ENCODE peak calls at places on chromosomes 5 and 9, in four cellular contexts. U is heart left ventricle, L is Peyer's patch, E is colonic mucosa. H is an unnamed sample.

GRCh38 chr5:36744041-36744677 is 132.4 kb upstream of the NIPBL start:
- DNase-seq in L (no peak), E (peak), U (no peak), H (no peak)

GRCh38 chr9:89400398-89401116 is 82.3 kb downstream of the SECISBP2 start:
- DNase-seq in L (no peak), E (no peak), U (peak), H (no peak)

GRCh38 chr5:95508550-95508949 is 46.2 kb downstream of the SKIC3 start:
- DNase-seq in E (no peak), L (no peak), U (no peak), H (no peak)

GRCh38 chr9:78235771-78236510 is at the start of gene CEP78:
- DNase-seq in L (peak), E (peak), U (peak), H (peak)

GRCh38 chr5:93053825-93054224 is 527.2 kb downstream of the NR2F1-AS1 start:
- DNase-seq in U (no peak), E (no peak), L (no peak), H (no peak)

GRCh38 chr9:23825143-23825531 is 903 bp downstream of the ELAVL2 start:
- DNase-seq in U (no peak), L (no peak), E (no peak), H (no peak)

GRCh38 chr9:38205279-38205678 is 136.3 kb upstream of the SHB start:
- DNase-seq in L (no peak), E (no peak), U (no peak), H (no peak)

GRCh38 chr5:63346451-63346850 is 615.8 kb downstream of the HTR1A start:
- DNase-seq in E (no peak), U (no peak), L (no peak), H (no peak)

GRCh38 chr5:143054480-143054941 is 284.3 kb downstream of the ARHGAP26 start:
- DNase-seq in U (no peak), E (peak), L (no peak), H (no peak)

GRCh38 chr9:108087781-108088180 is 598.2 kb upstream of the KLF4 start:
- DNase-seq in U (no peak), L (no peak), E (no peak), H (peak)

GRCh38 chr9:18829858-18830257 is 203.2 kb downstream of the SAXO1 start:
- DNase-seq in U (no peak), E (no peak), L (no peak), H (no peak)

GRCh38 chr5:180159756-180160155 is 49.3 kb downstream of the RASGEF1C start:
- DNase-seq in L (peak), U (no peak), E (peak), H (no peak)

GRCh38 chr5:38500861-38501260 is 55.6 kb downstream of the LIFR start:
- DNase-seq in L (no peak), E (no peak), U (no peak), H (no peak)

GRCh38 chr5:104126980-104127379 is 564.4 kb upstream of the NUDT12 start:
- DNase-seq in L (no peak), E (no peak), U (no peak), H (no peak)

GRCh38 chr5:145465487-145466263 is 369.5 kb downstream of the PRELID2 start:
- DNase-seq in U (no peak), L (no peak), E (no peak), H (no peak)

GRCh38 chr5:95810305-95811125 is 12.0 kb downstream of the GLRX start:
- DNase-seq in L (no peak), E (no peak), U (no peak), H (no peak)

GRCh38 chr9:12849486-12850010 is 74.7 kb downstream of the LURAP1L start:
- DNase-seq in L (no peak), E (no peak), U (no peak), H (no peak)

GRCh38 chr5:139395844-139396640 is 1.1 kb upstream of the PROB1 start:
- DNase-seq in E (no peak), L (no peak), U (no peak), H (no peak)

GRCh38 chr5:133132717-133133116 is 80.9 kb downstream of the HSPA4 start:
- DNase-seq in E (no peak), U (no peak), L (no peak), H (no peak)

GRCh38 chr5:68258531-68258930 is 43.0 kb downstream of the PIK3R1 start:
- DNase-seq in E (no peak), L (no peak), U (no peak), H (no peak)

GRCh38 chr5:6169660-6170059 is 208.7 kb downstream of the MED10 start:
- DNase-seq in U (no peak), L (no peak), E (no peak), H (no peak)

GRCh38 chr5:9601055-9601739 is 29.0 kb downstream of the TAS2R1 start:
- DNase-seq in U (no peak), L (no peak), E (no peak), H (no peak)

GRCh38 chr9:132241840-132242620 is 80.2 kb downstream of the NTNG2 start:
- DNase-seq in U (no peak), E (peak), L (peak), H (peak)

GRCh38 chr5:155935723-155936122 is 391.2 kb upstream of the SGCD start:
- DNase-seq in L (no peak), U (peak), E (no peak), H (no peak)

GRCh38 chr5:159096555-159097460 is 2.9 kb downstream of the EBF1 start:
- DNase-seq in U (no peak), L (no peak), E (no peak), H (no peak)

GRCh38 chr5:180119031-180119885 is 47.7 kb upstream of the RNF130 start:
- DNase-seq in E (no peak), L (peak), U (peak), H (no peak)

GRCh38 chr5:10885026-10885425 is 124.0 kb upstream of the DAP start:
- DNase-seq in U (no peak), E (no peak), L (no peak), H (no peak)

GRCh38 chr5:73776405-73776804 is 150.4 kb downstream of the ARHGEF28 start:
- DNase-seq in U (no peak), L (no peak), E (no peak), H (no peak)

GRCh38 chr5:73482383-73483193 is 15.7 kb upstream of the BTF3 start:
- DNase-seq in U (no peak), E (no peak), L (no peak), H (no peak)

DNA sequence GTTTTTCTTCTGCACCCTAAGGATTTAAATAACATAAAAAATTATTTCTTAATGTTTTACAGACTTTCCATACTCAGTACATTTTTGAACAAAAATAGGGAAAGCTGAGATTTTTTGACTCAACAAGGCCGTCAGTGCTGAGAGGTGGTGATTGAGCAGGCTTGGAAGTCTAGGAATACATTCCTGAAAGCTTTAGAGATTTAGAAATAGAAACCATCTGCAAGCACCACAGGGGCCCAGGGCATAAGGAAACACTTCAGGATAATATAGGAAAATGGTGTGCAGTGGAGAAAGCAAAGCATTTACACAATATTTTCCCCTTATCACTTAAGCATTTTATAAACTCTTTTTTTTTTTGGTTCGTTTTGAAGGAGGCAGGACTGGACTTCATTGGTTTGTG is 5.2 kb downstream of the BASP1 start:
- DNase-seq in E (no peak), L (no peak), U (no peak), H (no peak)
- H3K4me3 ChIP-seq in E (no peak), L (no peak), U (no peak), H (no peak)

GRCh38 chr9:133428579-133429215 is 6.5 kb downstream of the ADAMTS13 start:
- DNase-seq in U (no peak), L (no peak), E (peak), H (no peak)

GRCh38 chr9:133426011-133426410 is 3.8 kb downstream of the ADAMTS13 start:
- DNase-seq in E (peak), L (no peak), U (no peak), H (no peak)

GRCh38 chr9:133429216-133429613 is 7.0 kb downstream of the ADAMTS13 start:
- DNase-seq in E (no peak), L (no peak), U (no peak), H (no peak)

GRCh38 chr9:133429641-133430161 is 7.5 kb downstream of the ADAMTS13 start:
- DNase-seq in U (no peak), E (peak), L (peak), H (no peak)

DNA sequence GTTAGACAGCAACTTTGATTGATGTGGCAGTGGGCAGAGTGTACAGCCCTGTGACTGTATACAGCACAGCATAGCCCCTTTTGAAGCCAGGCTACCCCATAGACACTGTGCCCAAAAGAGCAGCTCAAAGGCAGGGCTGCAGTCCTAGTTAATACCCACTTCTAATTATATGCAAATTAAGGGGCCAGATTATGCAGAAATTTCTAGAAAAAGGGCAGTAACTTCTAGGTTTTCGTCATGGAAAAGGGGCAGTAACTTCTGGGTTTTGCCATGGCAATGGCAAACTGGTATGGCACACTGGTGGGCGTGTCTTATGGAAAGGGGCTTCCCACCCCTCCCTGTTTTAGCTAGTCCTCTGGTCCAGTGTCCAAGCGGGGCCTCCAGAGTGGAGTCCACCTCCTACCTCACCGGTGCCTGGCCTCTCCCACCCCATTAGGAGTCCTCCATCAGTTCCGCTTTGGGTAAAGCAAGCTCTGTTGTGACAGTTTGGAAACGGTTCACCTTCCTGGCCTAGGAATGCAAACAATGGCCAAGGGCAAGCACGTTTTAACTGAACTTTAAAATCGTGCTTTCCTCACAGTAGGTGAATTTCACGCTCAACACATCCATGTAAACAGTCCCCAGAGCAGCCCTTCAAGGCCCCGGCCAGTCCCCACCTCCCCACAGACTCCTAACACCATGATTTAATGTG is 5.6 kb downstream of the ADAMTS13 start:
- DNase-seq in E (no peak), L (no peak), U (no peak), H (no peak)
- H3K4me3 ChIP-seq in E (peak), L (peak), U (no peak), H (no peak)

GRCh38 chr5:168292783-168293696 is 1.6 kb downstream of the WWC1 start:
- DNase-seq in L (no peak), U (no peak), E (no peak), H (no peak)
- H3K4me3 ChIP-seq in L (peak), U (no peak), E (peak), H (no peak)

GRCh38 chr5:15499528-15500325 is at the start of gene FBXL7:
- DNase-seq in U (peak), E (peak), L (peak), H (no peak)

GRCh38 chr5:15502208-15502607 is 2.2 kb downstream of the FBXL7 start:
- DNase-seq in L (no peak), U (no peak), E (no peak), H (no peak)

GRCh38 chr5:15501057-15501791 is 1.2 kb downstream of the FBXL7 start:
- DNase-seq in L (no peak), E (peak), U (no peak), H (no peak)

GRCh38 chr5:15496886-15497285 is 3.1 kb upstream of the FBXL7 start:
- DNase-seq in E (no peak), U (no peak), L (no peak), H (no peak)

DNA sequence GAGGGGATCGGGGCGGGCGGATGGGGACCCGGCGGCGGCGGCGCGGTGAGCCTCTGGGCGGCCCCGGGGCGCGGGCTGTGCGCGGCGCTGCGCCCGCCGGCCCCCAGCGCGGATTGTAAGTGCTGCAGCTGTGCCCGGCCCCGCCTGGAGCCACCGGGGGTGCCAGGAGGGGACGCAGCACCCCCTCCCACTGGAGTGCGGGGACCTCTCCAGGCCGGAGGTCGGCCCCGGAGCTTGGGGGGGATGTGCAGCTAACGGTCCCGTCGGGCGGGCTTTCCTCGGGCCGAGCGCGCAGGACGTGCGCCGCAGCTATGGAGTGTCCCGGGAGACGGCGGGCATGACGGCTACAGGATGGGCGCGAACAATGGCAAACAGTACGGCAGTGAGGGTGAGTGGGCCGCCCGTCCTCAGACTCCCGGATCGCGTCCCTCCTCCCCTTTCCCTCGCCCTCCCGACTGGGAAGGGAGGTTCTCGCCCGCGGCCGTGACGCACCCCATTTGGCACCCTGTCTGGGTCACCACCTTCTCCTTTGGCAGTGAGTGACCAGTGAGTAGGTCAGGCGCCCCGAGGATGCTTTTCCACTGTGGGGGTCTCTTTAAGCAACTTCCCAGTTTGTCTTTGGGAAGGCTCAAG is 462 bp downstream of the FBXL7 start:
- DNase-seq in U (peak), L (peak), E (peak), H (no peak)
- H3K4me3 ChIP-seq in U (peak), L (peak), E (peak), H (no peak)

GRCh38 chr9:109639666-109640231 is 140.2 kb upstream of the PALM2AKAP2 start:
- DNase-seq in L (no peak), E (no peak), U (no peak), H (no peak)
- H3K4me3 ChIP-seq in L (no peak), E (no peak), U (peak), H (no peak)

GRCh38 chr5:3597002-3597726 is 1.5 kb downstream of the IRX1 start:
- DNase-seq in U (no peak), E (no peak), L (peak), H (no peak)
- H3K4me3 ChIP-seq in U (no peak), E (no peak), L (no peak), H (no peak)

GRCh38 chr9:76151267-76151666 is 243.0 kb downstream of the RFK start:
- DNase-seq in U (no peak), E (no peak), L (no peak), H (no peak)
- H3K4me3 ChIP-seq in U (no peak), E (no peak), L (no peak), H (no peak)

GRCh38 chr5:3599283-3600105 is 3.9 kb downstream of the IRX1 start:
- DNase-seq in U (peak), L (peak), E (no peak), H (no peak)

GRCh38 chr5:3602713-3603502 is 7.3 kb downstream of the IRX1 start:
- DNase-seq in E (no peak), L (no peak), U (no peak), H (no peak)

GRCh38 chr5:3601929-3602712 is 6.5 kb downstream of the IRX1 start:
- DNase-seq in E (no peak), U (peak), L (peak), H (no peak)

GRCh38 chr5:3600106-3600997 is 4.7 kb downstream of the IRX1 start:
- DNase-seq in U (peak), L (peak), E (no peak), H (no peak)

DNA sequence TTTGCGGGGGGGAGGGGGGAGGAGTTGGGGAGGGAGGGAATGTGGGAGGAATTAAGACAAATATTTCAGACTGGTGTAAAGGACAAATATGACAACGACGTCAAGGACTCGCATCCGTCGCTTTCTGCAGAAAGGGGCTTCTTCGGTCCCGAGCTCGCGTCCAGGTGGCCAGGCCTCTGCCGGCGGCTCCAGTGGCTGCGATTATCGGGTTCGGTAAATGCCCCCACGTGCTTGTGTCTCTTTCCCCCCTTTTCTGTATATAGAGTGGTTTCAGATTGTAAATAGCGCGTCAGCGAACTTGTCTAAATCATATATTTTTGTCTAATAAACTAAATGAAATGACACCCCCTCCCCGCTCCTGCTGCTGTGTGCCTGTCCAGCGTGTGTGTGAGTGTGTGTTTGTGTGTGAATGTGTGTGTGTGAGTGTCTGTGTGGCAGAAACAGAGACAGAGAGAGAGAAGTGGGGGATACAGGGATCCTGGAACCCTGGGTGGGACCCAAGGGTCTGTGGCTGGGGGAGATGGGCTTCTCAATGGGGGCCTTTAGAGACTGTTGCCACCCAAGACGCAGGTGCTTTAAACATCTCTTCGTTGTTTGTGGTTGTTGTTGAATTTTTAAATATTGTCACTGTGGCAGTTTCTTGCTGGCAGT is 5.6 kb downstream of the IRX1 start:
- DNase-seq in U (no peak), E (no peak), L (peak), H (no peak)
- H3K4me3 ChIP-seq in U (no peak), E (no peak), L (no peak), H (no peak)

GRCh38 chr5:2169417-2169787 is 286.7 kb upstream of the IRX4 start:
- DNase-seq in L (no peak), U (no peak), E (no peak), H (no peak)
- H3K4me3 ChIP-seq in L (no peak), U (no peak), E (no peak), H (no peak)

GRCh38 chr5:175820230-175820629 is 51.1 kb upstream of the CPLX2 start:
- DNase-seq in L (no peak), U (no peak), E (no peak), H (no peak)

GRCh38 chr5:175824621-175825020 is 46.8 kb upstream of the CPLX2 start:
- DNase-seq in U (no peak), E (no peak), L (no peak), H (no peak)

GRCh38 chr5:175823731-175824525 is 47.5 kb upstream of the CPLX2 start:
- DNase-seq in U (no peak), E (no peak), L (no peak), H (no peak)

GRCh38 chr5:175821790-175822211 is 49.6 kb upstream of the CPLX2 start:
- DNase-seq in L (no peak), E (no peak), U (no peak), H (no peak)

DNA sequence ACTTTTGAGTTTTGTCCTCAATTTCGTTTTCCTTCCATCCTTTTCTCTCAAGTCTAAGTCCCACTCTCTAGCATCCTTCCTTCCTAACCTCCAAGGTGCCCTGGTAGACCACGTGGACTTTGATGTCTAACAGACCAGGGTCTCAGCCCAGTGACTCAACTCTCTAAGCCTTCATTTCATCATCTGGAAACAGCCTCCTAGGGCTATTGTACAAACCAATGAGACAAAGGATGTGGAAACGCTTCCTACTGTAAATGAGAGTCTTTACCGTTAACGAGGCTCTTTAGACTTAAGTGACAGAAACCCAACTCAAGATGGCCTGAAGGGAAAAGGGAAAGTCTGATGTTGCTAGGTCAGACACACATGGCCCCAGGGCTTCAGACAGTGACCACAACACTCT is 49.2 kb upstream of the CPLX2 start:
- DNase-seq in L (no peak), U (no peak), E (no peak), H (no peak)
- H3K4me3 ChIP-seq in L (no peak), U (no peak), E (no peak), H (no peak)

H was measured in Jurkat, Clone E6-1.